ENCODE peak calls at places on chromosomes 2 and 18, in four cellular contexts. B, U, J and Y are unnamed samples.

GRCh38 chr18:79258447-79258846 is 137.3 kb upstream of the NFATC1 start:
- DNase-seq in B (no peak), U (no peak), J (no peak), Y (no peak)

GRCh38 chr2:111054791-111055627 is 65.7 kb upstream of the BCL2L11 start:
- DNase-seq in B (no peak), U (no peak), J (no peak), Y (no peak)

GRCh38 chr2:36366491-36367120 is 11.0 kb downstream of the CRIM1 start:
- DNase-seq in B (no peak), U (no peak), J (no peak), Y (no peak)

GRCh38 chr2:105895995-105896764 is 151.5 kb downstream of the NCK2 start:
- DNase-seq in B (no peak), U (no peak), J (no peak), Y (no peak)

GRCh38 chr18:6752200-6752873 is 22.8 kb downstream of the ARHGAP28 start:
- DNase-seq in B (no peak), U (no peak), J (no peak), Y (no peak)

GRCh38 chr2:70536517-70537060 is 17.0 kb downstream of the TGFA start:
- DNase-seq in B (no peak), U (no peak), J (no peak), Y (no peak)

GRCh38 chr18:63317982-63318881 is 1.3 kb downstream of the BCL2 start:
- DNase-seq in B (peak), U (no peak), J (peak), Y (peak)

GRCh38 chr2:169276045-169276444 is 86.3 kb downstream of the LRP2 start:
- DNase-seq in B (no peak), U (no peak), J (no peak), Y (no peak)

GRCh38 chr2:239275037-239275685 is 125.7 kb downstream of the HDAC4 start:
- DNase-seq in B (peak), U (peak), J (peak), Y (peak)

GRCh38 chr2:22221006-22221405 is 1097.2 kb downstream of the TDRD15 start:
- DNase-seq in B (no peak), U (no peak), J (no peak), Y (no peak)

GRCh38 chr2:239021224-239021623 is 173.3 kb downstream of the TWIST2 start:
- DNase-seq in B (peak), U (no peak), J (no peak), Y (no peak)

GRCh38 chr2:101307503-101307902 is 998 bp downstream of the RNF149 start:
- DNase-seq in B (no peak), U (no peak), J (no peak), Y (no peak)

GRCh38 chr2:99297990-99298389 is 3.0 kb downstream of the LYG1 start:
- DNase-seq in B (no peak), U (no peak), J (no peak), Y (no peak)

GRCh38 chr2:100248971-100249370 is 73.3 kb downstream of the LONRF2 start:
- DNase-seq in B (no peak), U (no peak), J (no peak), Y (no peak)

GRCh38 chr2:40127890-40128548 is 323.9 kb downstream of the SLC8A1 start:
- DNase-seq in B (no peak), U (no peak), J (no peak), Y (no peak)

GRCh38 chr2:40129725-40130124 is 322.2 kb downstream of the SLC8A1 start:
- DNase-seq in B (no peak), U (no peak), J (no peak), Y (no peak)

GRCh38 chr2:40128796-40129195 is 323.1 kb downstream of the SLC8A1 start:
- DNase-seq in B (no peak), U (no peak), J (no peak), Y (no peak)

GRCh38 chr2:40130251-40130994 is 321.5 kb downstream of the SLC8A1 start:
- DNase-seq in B (no peak), U (no peak), J (peak), Y (peak)

GRCh38 chr2:40131061-40131704 is 320.7 kb downstream of the SLC8A1 start:
- DNase-seq in B (no peak), U (no peak), J (no peak), Y (no peak)
- TF ChIP-seq EP300 in B (no peak), U (no peak), J (no peak), Y (no peak)

DNA sequence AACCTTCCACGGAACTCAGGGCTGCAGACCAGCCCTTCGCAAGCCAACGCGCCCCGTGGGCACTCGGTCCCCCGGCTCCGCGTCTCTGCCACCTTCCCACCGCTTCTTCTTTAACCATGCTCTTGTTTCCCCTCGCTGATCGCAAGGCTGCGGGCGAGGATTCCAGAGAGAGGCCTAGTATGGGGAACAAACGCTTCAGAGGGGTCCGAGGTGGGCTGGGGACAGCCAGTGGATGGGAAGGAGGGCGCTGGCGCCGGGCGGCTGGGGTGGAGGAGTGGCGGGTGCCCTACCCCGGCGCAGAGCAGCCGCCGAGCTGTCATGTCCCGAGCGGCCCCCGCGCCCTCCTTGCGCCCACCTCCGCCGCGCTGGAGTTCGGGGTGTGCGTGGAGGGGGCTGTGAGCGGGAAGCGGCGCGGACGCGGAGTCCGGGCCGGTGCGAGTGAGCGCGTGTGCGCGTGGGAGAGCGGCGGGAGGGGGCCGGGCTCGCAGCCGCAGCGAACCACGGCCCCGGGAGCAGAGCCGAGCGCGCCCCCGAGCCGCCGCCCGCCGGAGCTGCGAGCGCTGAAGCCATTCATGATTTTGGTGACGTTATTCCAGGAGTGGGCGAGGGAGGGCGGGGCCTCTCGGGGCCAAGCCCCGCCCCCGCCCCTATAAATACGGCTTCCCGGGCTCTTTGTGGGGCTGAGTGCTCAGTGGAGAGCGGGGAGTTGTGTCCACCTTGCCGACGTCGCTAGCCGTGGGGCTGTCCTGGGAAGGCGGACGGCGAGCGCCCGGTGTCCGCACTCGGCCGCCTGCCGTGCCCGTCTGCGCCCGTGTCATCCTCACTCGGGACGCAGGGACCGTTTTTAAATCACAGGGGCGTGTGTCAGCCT is at the start of gene LBH:
- DNase-seq in B (peak), U (peak), J (peak), Y (peak)
- TF ChIP-seq EP300 in B (no peak), U (no peak), J (peak), Y (no peak)

GRCh38 chr2:23545391-23545790 is 160.4 kb downstream of the KLHL29 start:
- DNase-seq in B (no peak), U (peak), J (peak), Y (no peak)

GRCh38 chr2:23547725-23548124 is 162.7 kb downstream of the KLHL29 start:
- DNase-seq in B (no peak), U (no peak), J (no peak), Y (no peak)

GRCh38 chr2:23545811-23546210 is 160.8 kb downstream of the KLHL29 start:
- DNase-seq in B (no peak), U (no peak), J (peak), Y (no peak)

GRCh38 chr2:23548143-23548769 is 163.3 kb downstream of the KLHL29 start:
- DNase-seq in B (no peak), U (no peak), J (no peak), Y (no peak)

DNA sequence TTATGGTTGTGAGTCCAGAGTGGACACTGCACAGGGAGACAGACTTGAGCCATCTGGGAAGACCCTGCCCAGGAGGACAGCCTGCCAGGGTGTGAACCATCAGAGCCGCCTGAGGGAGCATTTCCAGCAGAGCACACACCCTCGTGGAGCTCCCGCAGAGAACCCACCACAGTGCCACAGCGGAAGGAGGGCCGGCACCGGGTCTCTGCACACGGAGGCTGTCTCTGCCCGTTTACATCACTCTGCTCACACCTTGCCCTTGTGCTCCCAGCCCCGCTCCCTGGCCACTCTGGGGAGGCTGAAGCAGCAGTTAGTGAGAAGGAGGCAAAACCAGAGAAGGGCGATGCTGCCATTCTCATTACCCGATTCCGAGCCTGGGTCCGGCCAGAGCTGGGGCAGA is 161.9 kb downstream of the KLHL29 start:
- DNase-seq in B (no peak), U (no peak), J (no peak), Y (no peak)
- TF ChIP-seq EP300 in B (no peak), U (no peak), J (no peak), Y (no peak)

GRCh38 chr2:191178806-191179514 is 28.2 kb upstream of the STAT4 start:
- DNase-seq in B (peak), U (no peak), J (no peak), Y (no peak)
- TF ChIP-seq EP300 in B (no peak), U (peak), J (no peak), Y (no peak)

GRCh38 chr18:68583685-68584084 is 131.2 kb downstream of the TMX3 start:
- DNase-seq in B (no peak), U (no peak), J (peak), Y (no peak)
- TF ChIP-seq EP300 in B (no peak), U (no peak), J (no peak), Y (no peak)

DNA sequence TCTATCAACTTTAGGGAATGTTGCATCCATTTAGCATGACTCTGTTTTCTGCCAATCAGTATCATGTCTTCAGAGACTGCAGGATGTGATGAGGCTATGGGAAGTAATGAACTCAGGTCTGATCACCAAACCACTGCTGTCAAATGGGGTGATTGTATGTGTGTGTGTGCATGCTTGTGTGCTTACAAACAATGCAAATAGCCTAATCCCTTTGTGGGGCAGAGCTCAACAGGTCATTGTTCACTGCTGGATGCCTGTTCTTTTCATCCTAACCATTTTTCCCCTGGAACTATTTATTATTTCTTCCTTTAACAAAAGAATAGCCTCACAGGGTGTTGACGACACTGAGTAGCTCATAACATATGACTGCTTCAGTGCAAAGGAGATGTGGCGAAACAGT is 55.9 kb downstream of the NXPH2 start:
- DNase-seq in B (no peak), U (no peak), J (no peak), Y (no peak)
- TF ChIP-seq EP300 in B (no peak), U (no peak), J (no peak), Y (no peak)

GRCh38 chr18:55334875-55335274 is 253.1 kb downstream of the TCF4 start:
- DNase-seq in B (no peak), U (no peak), J (no peak), Y (no peak)
- TF ChIP-seq EP300 in B (no peak), U (no peak), J (no peak), Y (no peak)